ENCODE peak calls at places on chromosomes 4 and X, in five cellular contexts. B, L, N, V and M are unnamed samples.

GRCh38 chr4:130197946-130198345 is 1102.0 kb downstream of the C4orf33 start:
- DNase-seq in B (no peak), V (no peak), N (no peak), L (no peak), M (no peak)

GRCh38 chrX:12977761-12978204 is 2.9 kb downstream of the TMSB4X start:
- DNase-seq in V (no peak), B (no peak), L (no peak), N (no peak), M (no peak)

GRCh38 chr4:16225681-16225995 is 633 bp downstream of the TAPT1 start:
- DNase-seq in V (no peak), B (no peak), N (peak; percentile 7), L (no peak), M (no peak)

GRCh38 chr4:184024637-184025036 is 119.5 kb downstream of the STOX2 start:
- DNase-seq in N (no peak), L (no peak), B (no peak), V (no peak), M (no peak)

GRCh38 chr4:15963001-15963451 is at the start of gene FGFBP2:
- DNase-seq in L (peak; percentile 20), N (peak; percentile 54), V (no peak), B (no peak), M (peak; percentile 73)

GRCh38 chr4:82223715-82224114 is 150.1 kb downstream of the HNRNPD start:
- DNase-seq in L (no peak), N (no peak), B (peak; percentile 68), V (no peak), M (no peak)

GRCh38 chrX:131066237-131066636 is 8.1 kb downstream of the ARHGAP36 start:
- DNase-seq in L (no peak), V (no peak), B (no peak), N (no peak), M (no peak)

GRCh38 chr4:187541666-187542065 is 453.9 kb upstream of the ZFP42 start:
- DNase-seq in V (no peak), L (no peak), N (no peak), B (no peak), M (no peak)

DNA sequence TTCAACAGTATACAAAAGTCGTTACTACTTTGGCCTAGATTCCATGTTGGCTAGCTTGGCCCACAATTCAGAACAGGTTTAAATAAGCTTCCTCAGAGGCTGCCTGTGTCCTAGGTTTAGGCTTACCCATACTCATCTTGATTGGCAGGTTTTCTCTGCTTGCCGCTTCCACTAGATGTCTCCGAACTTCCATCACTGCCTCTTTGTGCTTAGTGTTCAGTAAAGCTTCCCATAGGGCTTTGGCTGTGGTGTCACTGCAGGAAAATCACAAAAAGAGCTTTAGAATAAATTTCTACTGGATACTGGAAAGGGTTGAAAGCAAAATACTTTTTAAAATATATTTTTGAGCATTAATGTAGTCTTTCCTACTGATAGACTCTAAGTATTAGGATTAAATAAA is 52.4 kb downstream of the SCFD2 start:
- DNase-seq in V (no peak), B (no peak), L (no peak), N (no peak), M (peak; percentile 20)
- TF ChIP-seq CTCF in V (no peak), B (no peak), L (no peak), N (peak; percentile 16), M (peak; percentile 58)

GRCh38 chr4:154004859-154005520 is 216.1 kb upstream of the SFRP2 start:
- DNase-seq in L (no peak), B (no peak), V (no peak), N (peak; percentile 62), M (no peak)

GRCh38 chr4:154009191-154009590 is 220.3 kb upstream of the SFRP2 start:
- DNase-seq in V (no peak), L (no peak), N (no peak), B (no peak), M (no peak)

GRCh38 chr4:154004028-154004427 is 215.1 kb upstream of the SFRP2 start:
- DNase-seq in N (peak; percentile 37), B (no peak), V (no peak), L (no peak), M (no peak)

GRCh38 chr4:154001187-154001586 is 212.3 kb upstream of the SFRP2 start:
- DNase-seq in N (no peak), V (no peak), B (no peak), L (no peak), M (no peak)

GRCh38 chr4:154004450-154004849 is 215.6 kb upstream of the SFRP2 start:
- DNase-seq in L (no peak), N (no peak), B (no peak), V (no peak), M (no peak)
- TF ChIP-seq CTCF in L (no peak), N (no peak), B (no peak), V (no peak), M (no peak)

GRCh38 chrX:72304877-72305276 is 837 bp downstream of the CITED1 start:
- DNase-seq in L (no peak), B (no peak), N (no peak), V (no peak), M (no peak)

GRCh38 chrX:72306085-72306801 is 529 bp upstream of the CITED1 start:
- DNase-seq in N (peak; percentile 6), L (peak; percentile 28), V (no peak), B (no peak), M (peak; percentile 24)

GRCh38 chrX:72306851-72307645 is 1.3 kb upstream of the CITED1 start:
- DNase-seq in B (peak; percentile 61), N (peak; percentile 73), L (peak; percentile 69), V (peak; percentile 40), M (peak; percentile 74)

GRCh38 chrX:72307646-72308051 is 1.9 kb upstream of the CITED1 start:
- DNase-seq in L (no peak), V (no peak), N (no peak), B (no peak), M (no peak)

GRCh38 chrX:72305286-72306084 is at the start of gene CITED1:
- DNase-seq in B (no peak), V (peak; percentile 35), L (peak; percentile 34), N (peak; percentile 2), M (peak; percentile 15)
- TF ChIP-seq CTCF in B (no peak), V (no peak), L (no peak), N (no peak), M (no peak)

GRCh38 chr4:142721187-142721586 is 124.9 kb downstream of the INPP4B start:
- DNase-seq in L (no peak), N (peak; percentile 55), B (no peak), V (no peak), M (no peak)

GRCh38 chr4:142718981-142719380 is 127.1 kb downstream of the INPP4B start:
- DNase-seq in B (no peak), L (no peak), V (no peak), N (no peak), M (no peak)

GRCh38 chr4:142715727-142716126 is 130.4 kb downstream of the INPP4B start:
- DNase-seq in N (no peak), B (no peak), V (no peak), L (no peak), M (no peak)

DNA sequence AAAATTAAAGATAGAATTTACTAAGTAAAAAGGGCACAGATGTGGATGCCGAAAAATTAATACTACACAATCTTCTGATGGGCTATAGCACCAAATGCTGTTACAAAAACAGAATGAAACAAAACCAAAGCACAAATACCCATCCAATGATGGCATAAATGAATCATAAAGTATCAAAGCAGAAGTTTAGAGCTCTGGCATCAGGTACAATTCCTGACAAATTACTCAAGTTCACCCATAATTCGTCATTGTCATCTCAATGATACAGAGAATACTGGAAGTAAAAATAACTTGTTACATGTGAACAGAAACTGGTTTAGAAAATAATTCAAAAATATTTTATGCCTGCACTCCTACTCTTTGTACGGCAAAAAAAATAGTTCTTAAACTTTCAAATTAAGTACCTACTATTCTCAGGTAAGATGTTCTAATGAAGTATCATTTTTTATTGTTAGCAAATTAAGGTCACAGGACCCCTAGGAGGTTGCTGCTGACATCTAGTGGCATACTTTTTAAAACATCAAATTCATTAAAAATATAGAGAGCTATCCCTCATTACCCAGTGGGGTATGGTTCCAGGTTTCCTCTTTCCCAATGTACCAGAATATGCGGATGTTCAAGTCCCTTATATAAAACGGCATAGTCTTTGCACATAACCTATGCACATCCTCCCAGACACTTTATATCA is 126.1 kb downstream of the INPP4B start:
- DNase-seq in B (no peak), N (peak; percentile 71), V (no peak), L (peak; percentile 4), M (no peak)
- TF ChIP-seq CTCF in B (peak; percentile 40), N (peak; percentile 45), V (no peak), L (no peak), M (peak; percentile 60)

GRCh38 chr4:6447561-6448290 is 24.7 kb downstream of the PPP2R2C start:
- DNase-seq in L (no peak), V (no peak), B (no peak), N (no peak), M (no peak)
- TF ChIP-seq CTCF in L (no peak), V (no peak), B (no peak), N (no peak), M (no peak)

GRCh38 chrX:26670521-26670920 is 454.6 kb downstream of the MAGEB5 start:
- DNase-seq in N (no peak), V (no peak), L (no peak), B (no peak), M (no peak)

DNA sequence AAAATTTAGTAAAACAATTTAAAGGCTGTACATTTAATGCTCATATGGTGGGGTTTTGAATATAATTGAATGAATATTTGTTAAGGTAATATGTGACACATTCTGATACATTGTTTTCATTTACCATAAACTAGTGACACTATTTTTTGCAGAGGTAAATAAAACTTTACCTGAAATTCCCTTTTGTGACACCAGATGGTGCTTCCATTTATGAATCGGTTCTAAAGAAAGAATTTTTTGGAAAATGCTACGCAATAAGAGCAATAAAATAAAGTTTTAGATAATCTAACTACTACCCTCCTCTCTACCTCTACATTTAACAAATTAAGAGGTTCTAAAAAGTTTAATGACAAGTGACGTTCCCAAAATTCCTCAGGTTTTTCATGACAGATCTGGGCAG is 448.9 kb downstream of the MAGEB5 start:
- DNase-seq in B (no peak), V (no peak), N (no peak), L (no peak), M (no peak)
- TF ChIP-seq CTCF in B (no peak), V (no peak), N (no peak), L (no peak), M (no peak)

DNA sequence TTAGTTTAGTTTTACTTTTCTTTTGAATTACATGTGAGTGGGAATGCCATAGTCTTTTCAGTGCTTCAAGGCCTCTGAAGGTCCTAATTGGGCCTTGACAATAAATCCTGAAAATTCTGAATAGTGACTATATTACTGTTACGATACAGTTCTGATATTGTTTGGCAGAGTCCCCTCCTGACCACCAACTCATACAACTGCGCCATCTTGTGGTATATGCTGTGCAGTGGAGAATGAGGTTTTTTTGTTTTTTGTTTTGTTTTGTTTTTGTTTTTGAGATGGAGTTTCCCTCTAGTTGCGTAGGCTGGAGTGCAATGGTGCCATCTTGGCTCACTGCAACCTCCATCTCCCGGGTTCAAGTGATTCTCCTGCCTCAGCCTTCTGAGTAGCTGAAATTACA is 56.6 kb upstream of the CHRDL1 start:
- DNase-seq in V (no peak), N (peak; percentile 4), L (peak; percentile 3), B (no peak), M (peak; percentile 20)
- TF ChIP-seq CTCF in V (no peak), N (peak; percentile 50), L (peak; percentile 10), B (peak; percentile 29), M (peak; percentile 66)

GRCh38 chr4:2008921-2009650 is at the start of gene NELFA:
- DNase-seq in L (peak; percentile 97), V (peak; percentile 95), B (peak; percentile 96), N (peak; percentile 89), M (peak; percentile 95)
- TF ChIP-seq CTCF in L (no peak), V (peak; percentile 80), B (peak; percentile 33), N (peak; percentile 31), M (peak; percentile 32)